ENCODE peak calls at places on chromosome 17, in ten cellular contexts. R, U, X, Y, L, A, G, H, J and P are unnamed samples.

GRCh38 chr17:68705331-68706166 is 104.4 kb upstream of the FAM20A start:
- DNase-seq in L (no peak), A (no peak), R (no peak), H (no peak), G (no peak), Y (no peak), X (no peak), U (no peak), J (no peak), P (no peak)

GRCh38 chr17:73571524-73572130 is 72.6 kb downstream of the SDK2 start:
- DNase-seq in R (no peak), L (no peak), U (no peak), J (no peak), A (no peak), X (no peak), G (no peak), Y (no peak), H (no peak), P (no peak)

GRCh38 chr17:82428546-82428945 is 10.2 kb upstream of the OGFOD3 start:
- DNase-seq in R (no peak), H (no peak), J (no peak), L (no peak), A (no peak), U (no peak), X (no peak), Y (no peak), G (no peak), P (no peak)

GRCh38 chr17:66551839-66552238 is 249.4 kb downstream of the PRKCA start:
- DNase-seq in J (no peak), H (no peak), R (no peak), U (no peak), A (no peak), L (no peak), G (no peak), X (no peak), Y (no peak), P (no peak)

GRCh38 chr17:63601439-63602371 is 1.0 kb downstream of the TACO1 start:
- DNase-seq in A (no peak), X (no peak), J (no peak), H (no peak), Y (no peak), R (no peak), G (no peak), U (peak), L (no peak), P (no peak)

GRCh38 chr17:30552994-30553565 is 75.9 kb downstream of the GOSR1 start:
- DNase-seq in R (no peak), X (no peak), Y (no peak), H (no peak), J (no peak), L (no peak), A (no peak), G (no peak), U (no peak), P (no peak)

GRCh38 chr17:40499551-40500189 is 1.8 kb downstream of the TNS4 start:
- DNase-seq in G (no peak), X (no peak), A (peak), U (peak), L (no peak), H (no peak), J (no peak), R (peak), Y (peak), P (no peak)

GRCh38 chr17:67452681-67453554 is 75.8 kb downstream of the PITPNC1 start:
- DNase-seq in Y (no peak), A (no peak), X (no peak), R (no peak), L (no peak), U (no peak), G (no peak), H (no peak), J (peak), P (no peak)

GRCh38 chr17:57355090-57355859 is 99.0 kb downstream of the MSI2 start:
- DNase-seq in R (no peak), H (no peak), Y (no peak), X (no peak), G (no peak), U (no peak), L (no peak), J (peak), A (no peak), P (no peak)

GRCh38 chr17:44409309-44410028 is 20.0 kb upstream of the ITGA2B start:
- DNase-seq in U (no peak), H (no peak), Y (no peak), G (no peak), R (no peak), X (no peak), A (no peak), L (no peak), J (no peak), P (no peak)

GRCh38 chr17:9236286-9237052 is 215.2 kb downstream of the NTN1 start:
- DNase-seq in L (no peak), G (no peak), J (no peak), A (no peak), R (no peak), Y (no peak), H (no peak), X (no peak), U (no peak), P (no peak)

GRCh38 chr17:70622382-70623260 is 453.3 kb downstream of the KCNJ2 start:
- DNase-seq in H (peak), J (peak), U (no peak), R (no peak), Y (peak), G (peak), A (peak), X (peak), L (no peak), P (no peak)

GRCh38 chr17:65074778-65075250 is 18.3 kb upstream of the GNA13 start:
- DNase-seq in Y (no peak), L (no peak), U (no peak), A (peak), R (no peak), J (no peak), X (no peak), H (no peak), G (no peak), P (no peak)

GRCh38 chr17:40253565-40253964 is 34.1 kb upstream of the CDC6 start:
- DNase-seq in G (no peak), X (no peak), Y (peak), L (no peak), J (no peak), H (no peak), A (no peak), U (no peak), R (no peak), P (no peak)

GRCh38 chr17:40900819-40901356 is 15.8 kb upstream of the KRT20 start:
- DNase-seq in R (no peak), G (no peak), Y (no peak), H (no peak), J (no peak), U (no peak), A (no peak), X (no peak), L (no peak), P (no peak)

GRCh38 chr17:39547713-39548478 is 59.8 kb downstream of the NEUROD2 start:
- DNase-seq in H (peak), Y (peak), R (peak), U (peak), L (peak), X (peak), G (peak), J (peak), A (peak), P (no peak)

GRCh38 chr17:75459590-75460267 is 3.3 kb downstream of the TMEM94 start:
- DNase-seq in G (no peak), H (no peak), X (no peak), J (peak), L (no peak), A (peak), Y (peak), R (peak), U (peak), P (peak)

GRCh38 chr17:79148584-79148983 is 74.0 kb downstream of the ENGASE start:
- DNase-seq in L (no peak), X (no peak), H (no peak), U (no peak), Y (no peak), G (no peak), A (no peak), R (no peak), J (no peak), P (no peak)

GRCh38 chr17:48593126-48593829 is at the start of gene HOXB5:
- DNase-seq in U (no peak), L (no peak), G (peak), X (no peak), A (no peak), R (no peak), H (no peak), J (no peak), Y (no peak), P (no peak)

GRCh38 chr17:5352681-5353289 is 66.7 kb downstream of the NUP88 start:
- DNase-seq in X (no peak), L (no peak), Y (no peak), G (no peak), J (no peak), H (no peak), U (no peak), A (no peak), R (no peak), P (no peak)

GRCh38 chr17:80959330-80960036 is 32.2 kb upstream of the CHMP6 start:
- DNase-seq in X (no peak), H (no peak), A (peak), L (no peak), G (no peak), R (peak), Y (peak), U (no peak), J (no peak), P (no peak)